ENCODE peak calls at places on chromosome 19, in nine cellular contexts. One of them, this sample, is unnamed.

GRCh38 chr19:39941151-39941550 is 6.7 kb upstream of the FCGBP start:
- DNase-seq in NCI-H2029: no peak
- DNase-seq in stimulated activated CD4-positive, alpha-beta T cell treated with anti-CD3 and anti-CD28 coated beads, Interleukin-1b, Interleukin-23, amount 100 ng/mL, for 1 hour: no peak
- DNase-seq in iPS DF 19.7: no peak
- DNase-seq in stimulated activated CD8-positive, alpha-beta memory T cell treated with anti-CD3 and anti-CD28 coated beads, Interleukin-4, amount 100 ng/mL, for 1 hour: no peak
- DNase-seq in stimulated activated naive B cell treated with anti-CD40 and anti-IgM and Interleukin-4, amounts not matched to agents 10 μg/mL and 1 μg/mL and 100 μg/mL, for 72 hours: no peak
- DNase-seq in EL: no peak
- DNase-seq in substantia nigra: no peak
- DNase-seq in HT1080: no peak
- DNase-seq in this sample: no peak

GRCh38 chr19:51784922-51785690 is 9.9 kb upstream of the FPR3 start:
- DNase-seq in NCI-H2029: no peak
- DNase-seq in stimulated activated CD4-positive, alpha-beta T cell treated with anti-CD3 and anti-CD28 coated beads, Interleukin-1b, Interleukin-23, amount 100 ng/mL, for 1 hour: no peak
- DNase-seq in iPS DF 19.7: no peak
- DNase-seq in stimulated activated CD8-positive, alpha-beta memory T cell treated with anti-CD3 and anti-CD28 coated beads, Interleukin-4, amount 100 ng/mL, for 1 hour: no peak
- DNase-seq in stimulated activated naive B cell treated with anti-CD40 and anti-IgM and Interleukin-4, amounts not matched to agents 10 μg/mL and 1 μg/mL and 100 μg/mL, for 72 hours: peak
- DNase-seq in EL: peak
- DNase-seq in substantia nigra: peak
- DNase-seq in HT1080: peak
- DNase-seq in this sample: no peak

GRCh38 chr19:35138305-35138799 is 272 bp upstream of the FXYD1 start:
- DNase-seq in NCI-H2029: no peak
- DNase-seq in stimulated activated CD4-positive, alpha-beta T cell treated with anti-CD3 and anti-CD28 coated beads, Interleukin-1b, Interleukin-23, amount 100 ng/mL, for 1 hour: no peak
- DNase-seq in iPS DF 19.7: no peak
- DNase-seq in stimulated activated CD8-positive, alpha-beta memory T cell treated with anti-CD3 and anti-CD28 coated beads, Interleukin-4, amount 100 ng/mL, for 1 hour: no peak
- DNase-seq in stimulated activated naive B cell treated with anti-CD40 and anti-IgM and Interleukin-4, amounts not matched to agents 10 μg/mL and 1 μg/mL and 100 μg/mL, for 72 hours: no peak
- DNase-seq in EL: no peak
- DNase-seq in substantia nigra: no peak
- DNase-seq in HT1080: no peak
- DNase-seq in this sample: no peak

GRCh38 chr19:13990085-13990484 is 16.0 kb downstream of the RFX1 start:
- DNase-seq in NCI-H2029: no peak
- DNase-seq in stimulated activated CD4-positive, alpha-beta T cell treated with anti-CD3 and anti-CD28 coated beads, Interleukin-1b, Interleukin-23, amount 100 ng/mL, for 1 hour: no peak
- DNase-seq in iPS DF 19.7: no peak
- DNase-seq in stimulated activated CD8-positive, alpha-beta memory T cell treated with anti-CD3 and anti-CD28 coated beads, Interleukin-4, amount 100 ng/mL, for 1 hour: no peak
- DNase-seq in stimulated activated naive B cell treated with anti-CD40 and anti-IgM and Interleukin-4, amounts not matched to agents 10 μg/mL and 1 μg/mL and 100 μg/mL, for 72 hours: no peak
- DNase-seq in EL: no peak
- DNase-seq in substantia nigra: no peak
- DNase-seq in HT1080: no peak
- DNase-seq in this sample: no peak

GRCh38 chr19:2260341-2260751 is 4.1 kb upstream of the JSRP1 start:
- DNase-seq in NCI-H2029: peak
- DNase-seq in stimulated activated CD4-positive, alpha-beta T cell treated with anti-CD3 and anti-CD28 coated beads, Interleukin-1b, Interleukin-23, amount 100 ng/mL, for 1 hour: no peak
- DNase-seq in iPS DF 19.7: no peak
- DNase-seq in stimulated activated CD8-positive, alpha-beta memory T cell treated with anti-CD3 and anti-CD28 coated beads, Interleukin-4, amount 100 ng/mL, for 1 hour: no peak
- DNase-seq in stimulated activated naive B cell treated with anti-CD40 and anti-IgM and Interleukin-4, amounts not matched to agents 10 μg/mL and 1 μg/mL and 100 μg/mL, for 72 hours: no peak
- DNase-seq in EL: peak
- DNase-seq in substantia nigra: no peak
- DNase-seq in HT1080: no peak
- DNase-seq in this sample: no peak

GRCh38 chr19:29858000-29858596 is 46.3 kb downstream of the CCNE1 start:
- DNase-seq in NCI-H2029: no peak
- DNase-seq in stimulated activated CD4-positive, alpha-beta T cell treated with anti-CD3 and anti-CD28 coated beads, Interleukin-1b, Interleukin-23, amount 100 ng/mL, for 1 hour: no peak
- DNase-seq in iPS DF 19.7: no peak
- DNase-seq in stimulated activated CD8-positive, alpha-beta memory T cell treated with anti-CD3 and anti-CD28 coated beads, Interleukin-4, amount 100 ng/mL, for 1 hour: no peak
- DNase-seq in stimulated activated naive B cell treated with anti-CD40 and anti-IgM and Interleukin-4, amounts not matched to agents 10 μg/mL and 1 μg/mL and 100 μg/mL, for 72 hours: no peak
- DNase-seq in EL: no peak
- DNase-seq in substantia nigra: no peak
- DNase-seq in HT1080: no peak
- DNase-seq in this sample: no peak

GRCh38 chr19:41816761-41817160 is 20.4 kb downstream of the CEACAM3 start:
- DNase-seq in NCI-H2029: no peak
- DNase-seq in stimulated activated CD4-positive, alpha-beta T cell treated with anti-CD3 and anti-CD28 coated beads, Interleukin-1b, Interleukin-23, amount 100 ng/mL, for 1 hour: no peak
- DNase-seq in iPS DF 19.7: no peak
- DNase-seq in stimulated activated CD8-positive, alpha-beta memory T cell treated with anti-CD3 and anti-CD28 coated beads, Interleukin-4, amount 100 ng/mL, for 1 hour: no peak
- DNase-seq in stimulated activated naive B cell treated with anti-CD40 and anti-IgM and Interleukin-4, amounts not matched to agents 10 μg/mL and 1 μg/mL and 100 μg/mL, for 72 hours: no peak
- DNase-seq in EL: no peak
- DNase-seq in substantia nigra: no peak
- DNase-seq in HT1080: no peak
- DNase-seq in this sample: no peak

GRCh38 chr19:31678421-31678820 is 329.2 kb upstream of the TSHZ3 start:
- DNase-seq in NCI-H2029: no peak
- DNase-seq in stimulated activated CD4-positive, alpha-beta T cell treated with anti-CD3 and anti-CD28 coated beads, Interleukin-1b, Interleukin-23, amount 100 ng/mL, for 1 hour: no peak
- DNase-seq in iPS DF 19.7: no peak
- DNase-seq in stimulated activated CD8-positive, alpha-beta memory T cell treated with anti-CD3 and anti-CD28 coated beads, Interleukin-4, amount 100 ng/mL, for 1 hour: no peak
- DNase-seq in stimulated activated naive B cell treated with anti-CD40 and anti-IgM and Interleukin-4, amounts not matched to agents 10 μg/mL and 1 μg/mL and 100 μg/mL, for 72 hours: no peak
- DNase-seq in EL: no peak
- DNase-seq in substantia nigra: no peak
- DNase-seq in HT1080: peak
- DNase-seq in this sample: no peak

GRCh38 chr19:19900124-19900523 is 622 bp upstream of the ZNF93 start:
- DNase-seq in NCI-H2029: no peak
- DNase-seq in stimulated activated CD4-positive, alpha-beta T cell treated with anti-CD3 and anti-CD28 coated beads, Interleukin-1b, Interleukin-23, amount 100 ng/mL, for 1 hour: no peak
- DNase-seq in iPS DF 19.7: no peak
- DNase-seq in stimulated activated CD8-positive, alpha-beta memory T cell treated with anti-CD3 and anti-CD28 coated beads, Interleukin-4, amount 100 ng/mL, for 1 hour: no peak
- DNase-seq in stimulated activated naive B cell treated with anti-CD40 and anti-IgM and Interleukin-4, amounts not matched to agents 10 μg/mL and 1 μg/mL and 100 μg/mL, for 72 hours: no peak
- DNase-seq in EL: peak
- DNase-seq in substantia nigra: no peak
- DNase-seq in HT1080: no peak
- DNase-seq in this sample: no peak

GRCh38 chr19:31254611-31255010 is 94.6 kb downstream of the TSHZ3 start:
- DNase-seq in NCI-H2029: no peak
- DNase-seq in stimulated activated CD4-positive, alpha-beta T cell treated with anti-CD3 and anti-CD28 coated beads, Interleukin-1b, Interleukin-23, amount 100 ng/mL, for 1 hour: no peak
- DNase-seq in iPS DF 19.7: no peak
- DNase-seq in stimulated activated CD8-positive, alpha-beta memory T cell treated with anti-CD3 and anti-CD28 coated beads, Interleukin-4, amount 100 ng/mL, for 1 hour: no peak
- DNase-seq in stimulated activated naive B cell treated with anti-CD40 and anti-IgM and Interleukin-4, amounts not matched to agents 10 μg/mL and 1 μg/mL and 100 μg/mL, for 72 hours: no peak
- DNase-seq in EL: no peak
- DNase-seq in substantia nigra: no peak
- DNase-seq in HT1080: no peak
- DNase-seq in this sample: no peak

GRCh38 chr19:1213391-1214286 is 8.1 kb downstream of the STK11 start:
- DNase-seq in NCI-H2029: no peak
- DNase-seq in stimulated activated CD4-positive, alpha-beta T cell treated with anti-CD3 and anti-CD28 coated beads, Interleukin-1b, Interleukin-23, amount 100 ng/mL, for 1 hour: no peak
- DNase-seq in iPS DF 19.7: no peak
- DNase-seq in stimulated activated CD8-positive, alpha-beta memory T cell treated with anti-CD3 and anti-CD28 coated beads, Interleukin-4, amount 100 ng/mL, for 1 hour: no peak
- DNase-seq in stimulated activated naive B cell treated with anti-CD40 and anti-IgM and Interleukin-4, amounts not matched to agents 10 μg/mL and 1 μg/mL and 100 μg/mL, for 72 hours: peak
- DNase-seq in EL: peak
- DNase-seq in substantia nigra: peak
- DNase-seq in HT1080: peak
- DNase-seq in this sample: no peak

GRCh38 chr19:9857920-9858746 is 23.0 kb downstream of the PIN1 start:
- DNase-seq in NCI-H2029: no peak
- DNase-seq in stimulated activated CD4-positive, alpha-beta T cell treated with anti-CD3 and anti-CD28 coated beads, Interleukin-1b, Interleukin-23, amount 100 ng/mL, for 1 hour: no peak
- DNase-seq in iPS DF 19.7: no peak
- DNase-seq in stimulated activated CD8-positive, alpha-beta memory T cell treated with anti-CD3 and anti-CD28 coated beads, Interleukin-4, amount 100 ng/mL, for 1 hour: no peak
- DNase-seq in stimulated activated naive B cell treated with anti-CD40 and anti-IgM and Interleukin-4, amounts not matched to agents 10 μg/mL and 1 μg/mL and 100 μg/mL, for 72 hours: no peak
- DNase-seq in EL: no peak
- DNase-seq in substantia nigra: no peak
- DNase-seq in HT1080: no peak
- DNase-seq in this sample: no peak

GRCh38 chr19:3945838-3946237 is 13.0 kb downstream of the NMRK2 start:
- DNase-seq in NCI-H2029: no peak
- DNase-seq in stimulated activated CD4-positive, alpha-beta T cell treated with anti-CD3 and anti-CD28 coated beads, Interleukin-1b, Interleukin-23, amount 100 ng/mL, for 1 hour: no peak
- DNase-seq in iPS DF 19.7: no peak
- DNase-seq in stimulated activated CD8-positive, alpha-beta memory T cell treated with anti-CD3 and anti-CD28 coated beads, Interleukin-4, amount 100 ng/mL, for 1 hour: no peak
- DNase-seq in stimulated activated naive B cell treated with anti-CD40 and anti-IgM and Interleukin-4, amounts not matched to agents 10 μg/mL and 1 μg/mL and 100 μg/mL, for 72 hours: no peak
- DNase-seq in EL: no peak
- DNase-seq in substantia nigra: no peak
- DNase-seq in HT1080: no peak
- DNase-seq in this sample: no peak

GRCh38 chr19:45496349-45496953 is 396 bp downstream of the RTN2 start:
- DNase-seq in NCI-H2029: no peak
- DNase-seq in stimulated activated CD4-positive, alpha-beta T cell treated with anti-CD3 and anti-CD28 coated beads, Interleukin-1b, Interleukin-23, amount 100 ng/mL, for 1 hour: no peak
- DNase-seq in iPS DF 19.7: no peak
- DNase-seq in stimulated activated CD8-positive, alpha-beta memory T cell treated with anti-CD3 and anti-CD28 coated beads, Interleukin-4, amount 100 ng/mL, for 1 hour: no peak
- DNase-seq in stimulated activated naive B cell treated with anti-CD40 and anti-IgM and Interleukin-4, amounts not matched to agents 10 μg/mL and 1 μg/mL and 100 μg/mL, for 72 hours: no peak
- DNase-seq in EL: peak
- DNase-seq in substantia nigra: no peak
- DNase-seq in HT1080: no peak
- DNase-seq in this sample: no peak

GRCh38 chr19:35248310-35249145 is at the start of gene LSR:
- DNase-seq in NCI-H2029: peak
- DNase-seq in stimulated activated CD4-positive, alpha-beta T cell treated with anti-CD3 and anti-CD28 coated beads, Interleukin-1b, Interleukin-23, amount 100 ng/mL, for 1 hour: peak
- DNase-seq in iPS DF 19.7: no peak
- DNase-seq in stimulated activated CD8-positive, alpha-beta memory T cell treated with anti-CD3 and anti-CD28 coated beads, Interleukin-4, amount 100 ng/mL, for 1 hour: peak
- DNase-seq in stimulated activated naive B cell treated with anti-CD40 and anti-IgM and Interleukin-4, amounts not matched to agents 10 μg/mL and 1 μg/mL and 100 μg/mL, for 72 hours: peak
- DNase-seq in EL: no peak
- DNase-seq in substantia nigra: no peak
- DNase-seq in HT1080: no peak
- DNase-seq in this sample: peak

GRCh38 chr19:18397242-18398202 is at the start of gene LRRC25:
- DNase-seq in NCI-H2029: no peak
- DNase-seq in stimulated activated CD4-positive, alpha-beta T cell treated with anti-CD3 and anti-CD28 coated beads, Interleukin-1b, Interleukin-23, amount 100 ng/mL, for 1 hour: no peak
- DNase-seq in iPS DF 19.7: no peak
- DNase-seq in stimulated activated CD8-positive, alpha-beta memory T cell treated with anti-CD3 and anti-CD28 coated beads, Interleukin-4, amount 100 ng/mL, for 1 hour: no peak
- DNase-seq in stimulated activated naive B cell treated with anti-CD40 and anti-IgM and Interleukin-4, amounts not matched to agents 10 μg/mL and 1 μg/mL and 100 μg/mL, for 72 hours: peak
- DNase-seq in EL: no peak
- DNase-seq in substantia nigra: peak
- DNase-seq in HT1080: no peak
- DNase-seq in this sample: no peak

GRCh38 chr19:45046355-45046754 is 7.5 kb downstream of the CLASRP start:
- DNase-seq in NCI-H2029: no peak
- DNase-seq in stimulated activated CD4-positive, alpha-beta T cell treated with anti-CD3 and anti-CD28 coated beads, Interleukin-1b, Interleukin-23, amount 100 ng/mL, for 1 hour: no peak
- DNase-seq in iPS DF 19.7: no peak
- DNase-seq in stimulated activated CD8-positive, alpha-beta memory T cell treated with anti-CD3 and anti-CD28 coated beads, Interleukin-4, amount 100 ng/mL, for 1 hour: no peak
- DNase-seq in stimulated activated naive B cell treated with anti-CD40 and anti-IgM and Interleukin-4, amounts not matched to agents 10 μg/mL and 1 μg/mL and 100 μg/mL, for 72 hours: no peak
- DNase-seq in EL: no peak
- DNase-seq in substantia nigra: no peak
- DNase-seq in HT1080: no peak
- DNase-seq in this sample: no peak

GRCh38 chr19:38718747-38719543 is 25.3 kb downstream of the CAPN12 start:
- DNase-seq in NCI-H2029: peak
- DNase-seq in stimulated activated CD4-positive, alpha-beta T cell treated with anti-CD3 and anti-CD28 coated beads, Interleukin-1b, Interleukin-23, amount 100 ng/mL, for 1 hour: no peak
- DNase-seq in iPS DF 19.7: no peak
- DNase-seq in stimulated activated CD8-positive, alpha-beta memory T cell treated with anti-CD3 and anti-CD28 coated beads, Interleukin-4, amount 100 ng/mL, for 1 hour: no peak
- DNase-seq in stimulated activated naive B cell treated with anti-CD40 and anti-IgM and Interleukin-4, amounts not matched to agents 10 μg/mL and 1 μg/mL and 100 μg/mL, for 72 hours: no peak
- DNase-seq in EL: peak
- DNase-seq in substantia nigra: peak
- DNase-seq in HT1080: peak
- DNase-seq in this sample: no peak